ENCODE peak calls at places on chromosomes 16 and 17, in four cellular contexts. D is IMR-90, K is thoracic aorta, L is fibroblast of lung. T is an unnamed sample.
A peak's percentile ranks its signal among the peaks of the same experiment; 100 is the strongest.

GRCh38 chr17:79340286-79340685 is 265.7 kb downstream of the ENGASE start:
- DNase-seq in D (no peak), K (no peak), L (no peak), T (no peak)

GRCh38 chr17:37107406-37108083 is 158.8 kb downstream of the AATF start:
- DNase-seq in D (peak; percentile 41), K (no peak), L (peak; percentile 18), T (no peak)

GRCh38 chr17:37488607-37489196 is 989 bp upstream of the DUSP14 start:
- DNase-seq in D (peak; percentile 97), K (peak; percentile 79), L (peak; percentile 94), T (peak; percentile 54)

GRCh38 chr17:76193616-76194015 is 46.7 kb downstream of the RNF157 start:
- DNase-seq in D (no peak), K (no peak), L (no peak), T (no peak)

GRCh38 chr17:57527437-57528083 is 217.5 kb downstream of the CCDC182 start:
- DNase-seq in D (no peak), K (no peak), L (no peak), T (no peak)

GRCh38 chr17:68255731-68256538 is 8.1 kb downstream of the AMZ2 start:
- DNase-seq in D (no peak), K (no peak), L (no peak), T (no peak)

GRCh38 chr17:66302761-66303626 is 581 bp downstream of the PRKCA start:
- DNase-seq in D (peak; percentile 42), K (peak; percentile 11), L (peak; percentile 62), T (peak; percentile 34)

GRCh38 chr17:3222505-3222904 is 15.0 kb downstream of the OR1A1 start:
- DNase-seq in D (no peak), K (no peak), L (no peak), T (no peak)

GRCh38 chr16:58116529-58116928 is 12.7 kb downstream of the CFAP20 start:
- DNase-seq in D (no peak), K (no peak), L (no peak), T (no peak)

GRCh38 chr17:1959871-1960569 is 65.1 kb downstream of the RTN4RL1 start:
- DNase-seq in D (peak; percentile 61), K (no peak), L (peak; percentile 27), T (no peak)

GRCh38 chr17:82101301-82101715 is 3.3 kb upstream of the FASN start:
- DNase-seq in D (no peak), K (no peak), L (no peak), T (no peak)

GRCh38 chr17:71432378-71433315 is 688.2 kb upstream of the SOX9 start:
- DNase-seq in D (peak; percentile 38), K (no peak), L (no peak), T (no peak)

GRCh38 chr16:75424096-75424762 is 9.1 kb downstream of the CFDP1 start:
- DNase-seq in D (no peak), K (no peak), L (no peak), T (no peak)

GRCh38 chr17:53472586-53472985 is 350.1 kb upstream of the KIF2B start:
- DNase-seq in D (no peak), K (no peak), L (peak; percentile 10), T (no peak)

GRCh38 chr17:53168413-53168812 is 654.3 kb upstream of the KIF2B start:
- DNase-seq in D (no peak), K (no peak), L (no peak), T (no peak)

GRCh38 chr17:68613739-68614298 is 12.7 kb upstream of the FAM20A start:
- DNase-seq in D (no peak), K (no peak), L (peak; percentile 71), T (no peak)

GRCh38 chr17:29567362-29568330 is 809 bp upstream of the ABHD15 start:
- DNase-seq in D (peak; percentile 25), K (no peak), L (peak; percentile 35), T (peak; percentile 75)

GRCh38 chr16:23334421-23334853 is 32.3 kb downstream of the SCNN1B start:
- DNase-seq in D (no peak), K (no peak), L (no peak), T (no peak)

GRCh38 chr17:57830880-57831279 is 19.0 kb downstream of the MRPS23 start:
- DNase-seq in D (no peak), K (no peak), L (no peak), T (no peak)

GRCh38 chr17:40095944-40096791 is 4.2 kb downstream of the NR1D1 start:
- DNase-seq in D (peak; percentile 19), K (no peak), L (no peak), T (peak; percentile 79)

GRCh38 chr16:67294927-67295326 is 15.6 kb downstream of the PLEKHG4 start:
- DNase-seq in D (peak; percentile 69), K (no peak), L (peak; percentile 56), T (no peak)

GRCh38 chr17:82399030-82399429 is 19.1 kb upstream of the HEXD start:
- DNase-seq in D (peak; percentile 50), K (no peak), L (peak; percentile 70), T (no peak)

GRCh38 chr17:68459030-68459376 is 1.7 kb upstream of the WIPI1 start:
- DNase-seq in D (no peak), K (no peak), L (no peak), T (no peak)

GRCh38 chr17:75937652-75938051 is 3.2 kb downstream of the FBF1 start:
- DNase-seq in D (no peak), K (no peak), L (no peak), T (no peak)

GRCh38 chr16:66490774-66491715 is 58.9 kb downstream of the TK2 start:
- DNase-seq in D (no peak), K (no peak), L (no peak), T (no peak)

GRCh38 chr17:14201087-14201486 is 35.6 kb downstream of the CDRT15 start:
- DNase-seq in D (peak; percentile 8), K (no peak), L (peak; percentile 23), T (no peak)
- H3K27ac ChIP-seq in D (no peak overlapping the region), K (no peak overlapping the region), L (no peak overlapping the region), T (peak overlapping the region; percentile 78)

GRCh38 chr17:897970-898619 is 81.5 kb downstream of the NXN start:
- DNase-seq in D (no peak), K (no peak), L (no peak), T (no peak)

GRCh38 chr17:896439-896838 is 83.1 kb downstream of the NXN start:
- DNase-seq in D (peak; percentile 66), K (no peak), L (peak; percentile 55), T (no peak)

GRCh38 chr17:902463-902862 is 77.1 kb downstream of the NXN start:
- DNase-seq in D (no peak), K (no peak), L (no peak), T (no peak)

GRCh38 chr17:900336-900735 is 79.2 kb downstream of the NXN start:
- DNase-seq in D (no peak), K (no peak), L (no peak), T (no peak)

GRCh38 chr17:901964-902363 is 77.6 kb downstream of the NXN start:
- DNase-seq in D (peak; percentile 30), K (no peak), L (no peak), T (no peak)
- H3K27ac ChIP-seq in D (peak overlapping the region; percentile 20), K (peak overlapping the region; percentile 0), L (peak overlapping the region; percentile 27), T (no peak overlapping the region)

GRCh38 chr17:7411427-7411750 is 3.7 kb downstream of the NLGN2 start:
- DNase-seq in D (no peak), K (no peak), L (no peak), T (no peak)
- H3K27ac ChIP-seq in D (no peak overlapping the region), K (no peak overlapping the region), L (no peak overlapping the region), T (no peak overlapping the region)

GRCh38 chr17:15371731-15372130 is 30.3 kb upstream of the TEKT3 start:
- DNase-seq in D (no peak), K (no peak), L (no peak), T (no peak)
- H3K27ac ChIP-seq in D (no peak overlapping the region), K (no peak overlapping the region), L (no peak overlapping the region), T (no peak overlapping the region)

GRCh38 chr17:64449545-64449944 is 630 bp downstream of the MILR1 start:
- DNase-seq in D (no peak), K (no peak), L (peak; percentile 38), T (no peak)
- H3K27ac ChIP-seq in D (no peak overlapping the region), K (no peak overlapping the region), L (peak overlapping the region; percentile 89), T (no peak overlapping the region)